ENCODE peak calls at places on chromosomes 3 and 15, in nine cellular contexts. One of them, this sample, is unnamed. For H3K79me2, the result is how much of the 10 kb centered on the place peaks cover.

GRCh38 chr3:108132727-108133373 is 42.0 kb upstream of the CD47 start:
- DNase-seq in neural progenitor cell: peak
- DNase-seq in mammary epithelial cell: peak
- DNase-seq in DND-41: no peak
- DNase-seq in fibroblast of lung: peak
- DNase-seq in endothelial cell of umbilical vein: peak
- DNase-seq in GM23248: peak
- DNase-seq in astrocyte: peak
- DNase-seq in MM.1S: no peak
- DNase-seq in this sample: peak

GRCh38 chr3:29384640-29385039 is 103.8 kb downstream of the RBMS3 start:
- DNase-seq in neural progenitor cell: peak
- DNase-seq in mammary epithelial cell: peak
- DNase-seq in DND-41: no peak
- DNase-seq in fibroblast of lung: peak
- DNase-seq in endothelial cell of umbilical vein: no peak
- DNase-seq in GM23248: peak
- DNase-seq in astrocyte: peak
- DNase-seq in MM.1S: no peak
- DNase-seq in this sample: no peak

GRCh38 chr3:43773273-43774104 is 82.8 kb downstream of the ABHD5 start:
- DNase-seq in neural progenitor cell: peak
- DNase-seq in mammary epithelial cell: no peak
- DNase-seq in DND-41: no peak
- DNase-seq in fibroblast of lung: no peak
- DNase-seq in endothelial cell of umbilical vein: no peak
- DNase-seq in GM23248: peak
- DNase-seq in astrocyte: no peak
- DNase-seq in MM.1S: no peak
- DNase-seq in this sample: no peak

GRCh38 chr15:33310481-33311311 is at the start of gene RYR3:
- DNase-seq in neural progenitor cell: peak
- DNase-seq in mammary epithelial cell: peak
- DNase-seq in DND-41: no peak
- DNase-seq in fibroblast of lung: peak
- DNase-seq in endothelial cell of umbilical vein: no peak
- DNase-seq in GM23248: peak
- DNase-seq in astrocyte: peak
- DNase-seq in MM.1S: no peak
- DNase-seq in this sample: no peak

GRCh38 chr15:65613365-65613764 is 2.4 kb upstream of the INTS14 start:
- DNase-seq in neural progenitor cell: no peak
- DNase-seq in mammary epithelial cell: no peak
- DNase-seq in DND-41: no peak
- DNase-seq in fibroblast of lung: no peak
- DNase-seq in endothelial cell of umbilical vein: no peak
- DNase-seq in GM23248: no peak
- DNase-seq in astrocyte: no peak
- DNase-seq in MM.1S: no peak
- DNase-seq in this sample: no peak

GRCh38 chr3:186021673-186022362 is 84.0 kb upstream of the TRA2B start:
- DNase-seq in neural progenitor cell: no peak
- DNase-seq in mammary epithelial cell: peak
- DNase-seq in DND-41: no peak
- DNase-seq in fibroblast of lung: peak
- DNase-seq in endothelial cell of umbilical vein: no peak
- DNase-seq in GM23248: peak
- DNase-seq in astrocyte: peak
- DNase-seq in MM.1S: no peak
- DNase-seq in this sample: peak

GRCh38 chr3:72475258-72476138 is 372.7 kb downstream of the SHQ1 start:
- DNase-seq in neural progenitor cell: no peak
- DNase-seq in mammary epithelial cell: no peak
- DNase-seq in DND-41: no peak
- DNase-seq in fibroblast of lung: no peak
- DNase-seq in endothelial cell of umbilical vein: no peak
- DNase-seq in GM23248: no peak
- DNase-seq in astrocyte: no peak
- DNase-seq in MM.1S: no peak
- DNase-seq in this sample: no peak

GRCh38 chr3:152073267-152073666 is 195.5 kb upstream of the MBNL1 start:
- DNase-seq in neural progenitor cell: no peak
- DNase-seq in mammary epithelial cell: no peak
- DNase-seq in DND-41: no peak
- DNase-seq in fibroblast of lung: peak
- DNase-seq in endothelial cell of umbilical vein: peak
- DNase-seq in GM23248: peak
- DNase-seq in astrocyte: peak
- DNase-seq in MM.1S: no peak
- DNase-seq in this sample: peak

GRCh38 chr15:72229076-72229946 is 1.7 kb downstream of the PKM start:
- DNase-seq in neural progenitor cell: no peak
- DNase-seq in mammary epithelial cell: peak
- DNase-seq in DND-41: peak
- DNase-seq in fibroblast of lung: peak
- DNase-seq in endothelial cell of umbilical vein: peak
- DNase-seq in GM23248: peak
- DNase-seq in astrocyte: peak
- DNase-seq in MM.1S: peak
- DNase-seq in this sample: no peak

GRCh38 chr3:185978516-185978915 is 40.7 kb upstream of the TRA2B start:
- DNase-seq in neural progenitor cell: no peak
- DNase-seq in mammary epithelial cell: no peak
- DNase-seq in DND-41: no peak
- DNase-seq in fibroblast of lung: no peak
- DNase-seq in endothelial cell of umbilical vein: no peak
- DNase-seq in GM23248: no peak
- DNase-seq in astrocyte: no peak
- DNase-seq in MM.1S: no peak
- DNase-seq in this sample: no peak

GRCh38 chr3:135582800-135583199 is 382.7 kb upstream of the PPP2R3A start:
- DNase-seq in neural progenitor cell: no peak
- DNase-seq in mammary epithelial cell: no peak
- DNase-seq in DND-41: no peak
- DNase-seq in fibroblast of lung: no peak
- DNase-seq in endothelial cell of umbilical vein: no peak
- DNase-seq in GM23248: no peak
- DNase-seq in astrocyte: no peak
- DNase-seq in MM.1S: no peak
- DNase-seq in this sample: no peak

GRCh38 chr3:66036586-66037061 is 2.1 kb downstream of the MAGI1 start:
- DNase-seq in neural progenitor cell: peak
- DNase-seq in mammary epithelial cell: no peak
- DNase-seq in DND-41: no peak
- DNase-seq in fibroblast of lung: no peak
- DNase-seq in endothelial cell of umbilical vein: peak
- DNase-seq in GM23248: peak
- DNase-seq in astrocyte: peak
- DNase-seq in MM.1S: no peak
- DNase-seq in this sample: no peak

GRCh38 chr15:64334530-64334929 is 21.4 kb downstream of the CSNK1G1 start:
- DNase-seq in neural progenitor cell: no peak
- DNase-seq in mammary epithelial cell: no peak
- DNase-seq in DND-41: no peak
- DNase-seq in fibroblast of lung: no peak
- DNase-seq in endothelial cell of umbilical vein: no peak
- DNase-seq in GM23248: no peak
- DNase-seq in astrocyte: no peak
- DNase-seq in MM.1S: no peak
- DNase-seq in this sample: no peak

GRCh38 chr3:18424862-18425640 is at the start of gene SATB1:
- DNase-seq in neural progenitor cell: peak
- DNase-seq in mammary epithelial cell: peak
- DNase-seq in DND-41: peak
- DNase-seq in fibroblast of lung: peak
- DNase-seq in endothelial cell of umbilical vein: peak
- DNase-seq in GM23248: peak
- DNase-seq in astrocyte: peak
- DNase-seq in MM.1S: peak
- DNase-seq in this sample: peak

GRCh38 chr3:56787784-56788256 is 13.9 kb downstream of the ARHGEF3 start:
- DNase-seq in neural progenitor cell: no peak
- DNase-seq in mammary epithelial cell: no peak
- DNase-seq in DND-41: no peak
- DNase-seq in fibroblast of lung: no peak
- DNase-seq in endothelial cell of umbilical vein: no peak
- DNase-seq in GM23248: no peak
- DNase-seq in astrocyte: no peak
- DNase-seq in MM.1S: no peak
- DNase-seq in this sample: no peak

GRCh38 chr15:74854453-74854852 is 11.5 kb upstream of the ULK3 start:
- DNase-seq in neural progenitor cell: no peak
- DNase-seq in mammary epithelial cell: no peak
- DNase-seq in DND-41: no peak
- DNase-seq in fibroblast of lung: no peak
- DNase-seq in endothelial cell of umbilical vein: no peak
- DNase-seq in GM23248: no peak
- DNase-seq in astrocyte: no peak
- DNase-seq in MM.1S: no peak
- DNase-seq in this sample: no peak

GRCh38 chr15:74847462-74847861 is 4.5 kb upstream of the ULK3 start:
- DNase-seq in neural progenitor cell: no peak
- DNase-seq in mammary epithelial cell: no peak
- DNase-seq in DND-41: no peak
- DNase-seq in fibroblast of lung: no peak
- DNase-seq in endothelial cell of umbilical vein: no peak
- DNase-seq in GM23248: no peak
- DNase-seq in astrocyte: no peak
- DNase-seq in MM.1S: no peak
- DNase-seq in this sample: no peak

GRCh38 chr15:74855857-74856256 is 12.9 kb upstream of the ULK3 start:
- DNase-seq in neural progenitor cell: no peak
- DNase-seq in mammary epithelial cell: no peak
- DNase-seq in DND-41: no peak
- DNase-seq in fibroblast of lung: no peak
- DNase-seq in endothelial cell of umbilical vein: no peak
- DNase-seq in GM23248: no peak
- DNase-seq in astrocyte: no peak
- DNase-seq in MM.1S: no peak
- DNase-seq in this sample: no peak

GRCh38 chr15:74850398-74850797 is 7.4 kb upstream of the ULK3 start:
- DNase-seq in neural progenitor cell: no peak
- DNase-seq in mammary epithelial cell: no peak
- DNase-seq in DND-41: no peak
- DNase-seq in fibroblast of lung: no peak
- DNase-seq in endothelial cell of umbilical vein: no peak
- DNase-seq in GM23248: no peak
- DNase-seq in astrocyte: no peak
- DNase-seq in MM.1S: no peak
- DNase-seq in this sample: no peak

DNA sequence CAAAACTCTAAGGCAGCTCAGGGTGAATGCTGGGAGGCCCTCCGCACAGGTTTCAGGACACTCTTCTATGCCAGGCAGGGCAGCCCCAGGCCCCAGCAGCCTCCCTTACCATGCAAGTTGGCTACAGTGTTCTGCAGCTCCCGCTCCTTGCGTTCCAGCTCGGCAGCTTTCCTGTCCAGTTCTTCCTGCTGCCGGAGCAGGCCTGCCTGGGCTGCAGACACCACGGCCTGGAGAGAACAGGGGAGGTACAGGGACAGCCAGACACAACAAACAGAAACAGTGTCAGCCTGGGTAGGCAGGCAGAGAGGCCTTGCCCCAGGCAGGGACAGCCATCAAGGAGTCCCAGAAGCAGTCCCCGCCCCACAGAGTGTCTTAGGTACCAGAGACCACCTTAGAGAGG is 9.0 kb upstream of the ULK3 start:
- DNase-seq in neural progenitor cell: no peak
- DNase-seq in mammary epithelial cell: no peak
- DNase-seq in DND-41: no peak
- DNase-seq in fibroblast of lung: no peak
- DNase-seq in endothelial cell of umbilical vein: no peak
- DNase-seq in GM23248: no peak
- DNase-seq in astrocyte: no peak
- DNase-seq in MM.1S: no peak
- DNase-seq in this sample: no peak
- H3K27ac ChIP-seq in neural progenitor cell: no peak
- H3K27ac ChIP-seq in mammary epithelial cell: no peak
- H3K27ac ChIP-seq in DND-41: no peak
- H3K27ac ChIP-seq in fibroblast of lung: no peak
- H3K27ac ChIP-seq in endothelial cell of umbilical vein: no peak
- H3K27ac ChIP-seq in GM23248: no peak
- H3K27ac ChIP-seq in astrocyte: no peak
- H3K27ac ChIP-seq in MM.1S: no peak
- H3K27ac ChIP-seq in this sample: no peak

GRCh38 chr3:55507808-55508207 is 20.7 kb upstream of the WNT5A start:
- DNase-seq in neural progenitor cell: no peak
- DNase-seq in mammary epithelial cell: no peak
- DNase-seq in DND-41: no peak
- DNase-seq in fibroblast of lung: no peak
- DNase-seq in endothelial cell of umbilical vein: no peak
- DNase-seq in GM23248: no peak
- DNase-seq in astrocyte: no peak
- DNase-seq in MM.1S: no peak
- DNase-seq in this sample: no peak
- H3K9ac ChIP-seq in neural progenitor cell: no peak
- H3K9ac ChIP-seq in mammary epithelial cell: no peak
- H3K9ac ChIP-seq in DND-41: no peak
- H3K9ac ChIP-seq in fibroblast of lung: no peak
- H3K9ac ChIP-seq in endothelial cell of umbilical vein: no peak
- H3K9ac ChIP-seq in GM23248: no peak
- H3K9ac ChIP-seq in astrocyte: no peak
- H3K9ac ChIP-seq in MM.1S: no peak
- H3K9ac ChIP-seq in this sample: no peak

GRCh38 chr15:56991017-56991416 is 72.6 kb downstream of the TCF12 start:
- DNase-seq in neural progenitor cell: no peak
- DNase-seq in mammary epithelial cell: no peak
- DNase-seq in DND-41: no peak
- DNase-seq in fibroblast of lung: no peak
- DNase-seq in endothelial cell of umbilical vein: no peak
- DNase-seq in GM23248: no peak
- DNase-seq in astrocyte: no peak
- DNase-seq in MM.1S: no peak
- DNase-seq in this sample: no peak
- H3K79me2 ChIP-seq in neural progenitor cell: half or more
- H3K79me2 ChIP-seq in mammary epithelial cell: half or more
- H3K79me2 ChIP-seq in DND-41: half or more
- H3K79me2 ChIP-seq in fibroblast of lung: under half
- H3K79me2 ChIP-seq in endothelial cell of umbilical vein: half or more
- H3K79me2 ChIP-seq in GM23248: half or more
- H3K79me2 ChIP-seq in astrocyte: half or more
- H3K79me2 ChIP-seq in MM.1S: under half
- H3K79me2 ChIP-seq in this sample: under half

DNA sequence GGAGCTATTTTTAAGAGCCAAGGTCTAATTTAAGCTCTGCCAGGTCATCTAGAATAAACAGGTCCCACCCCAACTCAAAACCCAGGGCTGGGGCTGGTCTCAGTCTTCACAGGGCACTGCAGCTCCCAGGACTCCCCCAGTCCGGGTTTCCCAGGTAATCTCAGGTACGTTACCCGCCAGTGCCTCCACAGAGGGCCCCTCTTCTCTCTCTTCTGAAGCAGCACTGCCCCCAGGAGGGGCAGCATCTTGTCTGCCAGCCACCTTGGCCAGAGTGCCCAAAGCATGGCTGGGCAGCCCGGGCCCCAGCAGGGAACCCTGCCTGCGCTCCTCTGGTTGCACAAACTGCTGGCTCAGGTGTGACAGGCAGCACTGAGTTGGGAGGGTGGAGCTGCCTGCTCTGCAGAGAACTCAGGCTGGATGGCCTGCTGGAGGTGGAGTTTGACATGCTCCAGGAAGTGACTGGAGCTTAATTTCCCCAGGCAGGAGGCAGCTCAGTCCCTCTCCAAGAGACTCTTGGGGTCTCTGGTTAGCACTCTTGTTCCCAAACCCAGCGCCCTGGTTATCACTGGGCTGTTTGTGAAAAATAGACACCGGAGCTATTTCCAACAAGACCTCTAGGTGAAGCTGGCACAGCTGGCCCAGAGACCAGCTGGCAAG is at the start of gene PLA2G4F:
- DNase-seq in neural progenitor cell: no peak
- DNase-seq in mammary epithelial cell: peak
- DNase-seq in DND-41: no peak
- DNase-seq in fibroblast of lung: no peak
- DNase-seq in endothelial cell of umbilical vein: no peak
- DNase-seq in GM23248: no peak
- DNase-seq in astrocyte: no peak
- DNase-seq in MM.1S: peak
- DNase-seq in this sample: peak
- H3K27ac ChIP-seq in neural progenitor cell: no peak
- H3K27ac ChIP-seq in mammary epithelial cell: no peak
- H3K27ac ChIP-seq in DND-41: no peak
- H3K27ac ChIP-seq in fibroblast of lung: no peak
- H3K27ac ChIP-seq in endothelial cell of umbilical vein: no peak
- H3K27ac ChIP-seq in GM23248: no peak
- H3K27ac ChIP-seq in astrocyte: no peak
- H3K27ac ChIP-seq in MM.1S: no peak
- H3K27ac ChIP-seq in this sample: peak